ENCODE peak calls at places on chromosomes 3 and 15, in four cellular contexts. C is SJSA1, M is fibroblast of lung, D is aorta. E is an unnamed sample.
A peak's percentile ranks its signal among the peaks of the same experiment; 100 is the strongest.

GRCh38 chr3:127802620-127803019 is 19.7 kb downstream of the MGLL start:
- DNase-seq in C (no peak), M (no peak), D (no peak), E (no peak)

GRCh38 chr3:178475062-178475461 is 61.2 kb upstream of the KCNMB2 start:
- DNase-seq in C (no peak), M (no peak), D (no peak), E (no peak)

GRCh38 chr3:49567406-49567805 is 13.1 kb downstream of the BSN start:
- DNase-seq in C (no peak), M (no peak), D (no peak), E (no peak)

GRCh38 chr3:58492385-58492970 is 582 bp downstream of the KCTD6 start:
- DNase-seq in C (peak; percentile 4), M (no peak), D (no peak), E (peak; percentile 29)

GRCh38 chr15:74206801-74207281 is 4.3 kb upstream of the STRA6 start:
- DNase-seq in C (no peak), M (no peak), D (no peak), E (no peak)

GRCh38 chr15:86550075-86550474 is 470.4 kb downstream of the AGBL1 start:
- DNase-seq in C (no peak), M (no peak), D (no peak), E (no peak)

GRCh38 chr3:61632568-61633175 is 71.3 kb downstream of the PTPRG start:
- DNase-seq in C (peak; percentile 42), M (peak; percentile 63), D (no peak), E (no peak)

GRCh38 chr15:48421362-48421761 is 90.1 kb downstream of the DUT start:
- DNase-seq in C (no peak), M (no peak), D (no peak), E (no peak)

GRCh38 chr15:63232943-63233342 is 43.5 kb downstream of the RAB8B start:
- DNase-seq in C (no peak), M (peak; percentile 58), D (peak; percentile 34), E (no peak)

GRCh38 chr3:36700537-36701248 is 63.7 kb downstream of the DCLK3 start:
- DNase-seq in C (peak; percentile 45), M (peak; percentile 84), D (peak; percentile 59), E (peak; percentile 11)

GRCh38 chr3:64651791-64652241 is 36.0 kb downstream of the ADAMTS9 start:
- DNase-seq in C (no peak), M (peak; percentile 14), D (no peak), E (no peak)

GRCh38 chr3:71926242-71926560 is 141.3 kb upstream of the PROK2 start:
- DNase-seq in C (no peak), M (peak; percentile 4), D (no peak), E (peak; percentile 4)

GRCh38 chr3:184737063-184737462 is 25.2 kb upstream of the MAGEF1 start:
- DNase-seq in C (no peak), M (no peak), D (no peak), E (no peak)
- H3K4me1 ChIP-seq in C (peaks cover 6% of the 10 kb centered on the region), M (no peaks in the 10 kb centered on the region), D (no peaks in the 10 kb centered on the region), E (no peaks in the 10 kb centered on the region)

DNA sequence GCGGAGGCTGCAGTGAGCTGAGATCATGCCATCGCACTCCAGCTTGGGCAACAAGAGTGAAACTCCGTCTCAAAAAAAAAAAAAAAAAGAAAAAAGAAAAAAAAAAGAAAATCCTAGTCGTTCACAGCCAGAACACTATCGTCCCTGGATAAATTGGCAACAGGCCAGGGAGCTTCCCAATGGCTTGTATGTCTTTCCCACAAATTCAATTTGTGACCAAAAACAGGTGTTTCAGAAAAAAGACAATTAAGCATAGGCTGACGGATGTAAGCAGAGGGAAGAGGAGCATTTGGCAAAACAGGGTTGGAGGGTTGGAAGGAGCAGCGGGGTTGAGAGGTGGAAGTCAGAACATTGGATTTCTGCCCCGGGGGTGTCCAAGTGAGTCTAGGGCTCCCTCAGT is 8.5 kb downstream of the EPB42 start:
- DNase-seq in C (no peak), M (no peak), D (no peak), E (no peak)
- H3K27me3 ChIP-seq in C (no peaks in the 10 kb centered on the region), M (peaks cover 20% of the 10 kb centered on the region), D (no peaks in the 10 kb centered on the region), E (no peaks in the 10 kb centered on the region)

GRCh38 chr15:50563756-50564155 is 17.3 kb upstream of the USP50 start:
- DNase-seq in C (no peak), M (no peak), D (no peak), E (no peak)

GRCh38 chr15:50558012-50558411 is 11.5 kb upstream of the USP50 start:
- DNase-seq in C (no peak), M (no peak), D (no peak), E (no peak)

GRCh38 chr15:50562735-50563640 is 16.5 kb upstream of the USP50 start:
- DNase-seq in C (no peak), M (no peak), D (no peak), E (no peak)
- H3K4me3 ChIP-seq in C (no peak overlapping the region), M (no peak overlapping the region), D (no peak overlapping the region), E (no peak overlapping the region)

GRCh38 chr15:75210867-75211266 is 9.2 kb downstream of the C15orf39 start:
- DNase-seq in C (no peak), M (no peak), D (no peak), E (no peak)
- H3K4me1 ChIP-seq in C (no peaks in the 10 kb centered on the region), M (no peaks in the 10 kb centered on the region), D (no peaks in the 10 kb centered on the region), E (peaks cover 11% of the 10 kb centered on the region)

DNA sequence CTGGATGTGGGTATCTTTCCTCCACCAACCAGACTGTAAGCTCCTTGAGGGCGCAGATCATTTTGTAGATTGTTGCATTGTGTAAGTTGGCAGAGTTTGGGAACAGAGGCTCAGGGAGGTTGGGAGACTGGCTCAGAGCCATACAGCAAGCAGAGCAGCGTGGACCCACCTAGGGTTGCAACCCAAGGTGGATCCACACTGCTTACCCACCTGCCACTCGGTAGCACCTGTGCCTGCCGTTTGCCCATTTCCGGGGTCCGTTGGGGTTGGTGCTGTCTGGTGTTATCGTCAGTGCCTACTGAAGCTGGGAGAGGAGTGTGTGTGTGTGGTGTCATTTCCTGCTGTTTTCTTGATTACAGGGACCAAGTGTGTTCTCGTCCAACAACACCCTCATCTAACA is 19.0 kb downstream of the SMAD6 start:
- DNase-seq in C (no peak), M (no peak), D (peak; percentile 42), E (no peak)
- H3K27me3 ChIP-seq in C (no peaks in the 10 kb centered on the region), M (no peaks in the 10 kb centered on the region), D (no peaks in the 10 kb centered on the region), E (no peaks in the 10 kb centered on the region)

DNA sequence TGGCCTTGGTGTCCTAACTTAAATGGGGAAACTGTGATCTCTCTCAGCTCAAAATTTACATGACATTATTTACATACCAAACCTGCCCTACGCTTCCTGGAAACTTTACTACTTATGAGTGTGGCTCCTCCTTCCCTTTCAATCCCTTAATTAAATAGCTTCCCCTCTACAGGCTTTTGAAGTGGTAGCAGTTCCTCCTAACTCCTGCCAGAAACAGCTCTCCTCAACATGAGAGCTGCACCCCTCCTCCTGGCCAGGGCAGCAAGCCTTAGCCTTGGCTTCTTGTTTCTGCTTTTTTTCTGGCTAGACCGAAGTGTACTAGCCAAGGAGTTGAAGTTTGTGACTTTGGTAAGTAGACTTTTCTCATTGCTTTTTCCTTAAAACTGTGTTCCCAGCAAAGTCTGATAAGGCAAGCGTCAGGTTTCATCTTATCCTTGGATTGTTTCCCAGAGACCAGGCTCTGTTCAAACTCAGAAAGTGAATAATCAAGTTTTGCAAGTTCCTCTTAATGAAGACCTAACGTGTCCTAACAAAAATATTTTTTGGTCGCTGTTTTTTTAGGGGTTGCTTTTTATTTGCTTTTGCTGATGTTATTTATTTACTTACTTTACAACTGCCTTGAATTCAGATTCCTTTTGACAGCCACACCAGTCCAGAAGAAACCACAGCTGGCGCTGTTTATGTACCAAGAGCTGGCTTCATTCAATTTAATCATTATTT is at the start of gene ACP3:
- DNase-seq in C (peak; percentile 16), M (peak; percentile 96), D (peak; percentile 76), E (no peak)
- H3K4me3 ChIP-seq in C (no peak within 1 kb of the TSS), M (no peak within 1 kb of the TSS), D (no peak within 1 kb of the TSS), E (no peak within 1 kb of the TSS)

E was measured in CD4-positive, alpha-beta memory T cell.